ENCODE peak calls at places on chromosomes 11 and 22, in seven cellular contexts. X is esophagus squamous epithelium, I is fibroblast of mammary gland, H is IMR-90, N is psoas muscle, E is endodermal cell, R is GM23338. L is an unnamed sample.

GRCh38 chr22:37133304-37134018 is 16.3 kb downstream of the IL2RB start:
- DNase-seq in H (no peak), R (no peak), E (no peak), X (no peak), I (no peak), N (no peak), L (no peak)

GRCh38 chr11:128630367-128631230 is 43.2 kb upstream of the ETS1 start:
- DNase-seq in H (peak), X (peak), N (peak), E (peak), I (peak), R (peak), L (peak)

GRCh38 chr11:120235024-120235628 is 4.8 kb upstream of the POU2F3 start:
- DNase-seq in X (no peak), R (peak), I (peak), E (peak), N (peak), H (peak), L (peak)

GRCh38 chr11:96035031-96035743 is 111.3 kb upstream of the MTMR2 start:
- DNase-seq in H (no peak), X (no peak), I (no peak), R (no peak), E (no peak), N (no peak), L (no peak)

GRCh38 chr11:1260023-1260501 is 37.2 kb downstream of the MUC5B start:
- DNase-seq in R (peak), H (no peak), I (peak), X (no peak), N (peak), E (peak), L (no peak)

GRCh38 chr11:59117774-59118173 is 10.7 kb downstream of the FAM111B start:
- DNase-seq in H (no peak), E (no peak), I (no peak), X (no peak), N (no peak), R (no peak), L (no peak)

GRCh38 chr11:64339754-64340408 is at the start of gene CCDC88B:
- DNase-seq in R (no peak), H (no peak), X (peak), E (no peak), I (no peak), N (peak), L (no peak)

GRCh38 chr11:22044126-22044525 is 148.8 kb upstream of the ANO5 start:
- DNase-seq in N (no peak), X (no peak), H (no peak), E (no peak), R (no peak), I (no peak), L (no peak)

GRCh38 chr11:36123353-36124220 is 165.6 kb downstream of the COMMD9 start:
- DNase-seq in H (no peak), R (no peak), N (no peak), X (no peak), I (no peak), E (no peak), L (no peak)

GRCh38 chr11:121670792-121671275 is 218.1 kb upstream of the SORL1-AS1 start:
- DNase-seq in X (no peak), E (no peak), N (no peak), I (no peak), R (no peak), H (no peak), L (no peak)

GRCh38 chr11:65791719-65792213 is 4.9 kb downstream of the OVOL1 start:
- DNase-seq in H (no peak), R (no peak), E (no peak), I (no peak), X (no peak), N (no peak), L (no peak)

GRCh38 chr11:20089796-20090653 is 70.2 kb downstream of the DBX1 start:
- DNase-seq in I (no peak), E (peak), H (peak), X (no peak), R (peak), N (no peak), L (peak)

GRCh38 chr11:65637794-65638317 is at the start of gene SIPA1:
- DNase-seq in R (peak), X (no peak), E (peak), N (peak), H (peak), I (peak), L (peak)

GRCh38 chr22:20957118-20957690 is 9.9 kb upstream of the AIFM3 start:
- DNase-seq in R (peak), N (peak), E (peak), H (no peak), X (no peak), I (no peak), L (no peak)

GRCh38 chr11:19365743-19366410 is 125.1 kb upstream of the E2F8 start:
- DNase-seq in N (no peak), X (no peak), R (no peak), I (peak), H (no peak), E (no peak), L (no peak)

GRCh38 chr11:1209371-1210057 is 13.4 kb upstream of the MUC5B start:
- DNase-seq in H (no peak), I (no peak), N (peak), R (no peak), X (no peak), E (peak), L (no peak)

GRCh38 chr11:99739464-99740089 is 718.8 kb downstream of the CNTN5 start:
- DNase-seq in R (peak), I (peak), E (peak), N (no peak), H (peak), X (no peak), L (no peak)

GRCh38 chr11:61007971-61008896 is 36.8 kb downstream of the CD6 start:
- DNase-seq in I (no peak), R (peak), N (no peak), H (no peak), X (no peak), E (peak), L (no peak)

GRCh38 chr22:48622891-48623545 is 1204.7 kb downstream of the BRD1 start:
- DNase-seq in H (no peak), E (no peak), X (no peak), N (no peak), R (no peak), I (no peak), L (no peak)

GRCh38 chr11:99383628-99384300 is 363.0 kb downstream of the CNTN5 start:
- DNase-seq in I (no peak), X (no peak), N (no peak), R (no peak), E (no peak), H (no peak), L (no peak)

GRCh38 chr22:49212002-49212401 is 615.7 kb downstream of the BRD1 start:
- DNase-seq in I (no peak), H (no peak), E (peak), R (no peak), X (no peak), N (no peak), L (no peak)

GRCh38 chr22:46878549-46878948 is 116.1 kb downstream of the TBC1D22A start:
- DNase-seq in N (no peak), H (no peak), R (peak), E (no peak), X (no peak), I (peak), L (no peak)

GRCh38 chr11:15589070-15589626 is 474.4 kb downstream of the INSC start:
- DNase-seq in N (no peak), I (no peak), E (no peak), H (no peak), R (peak), X (no peak), L (no peak)

GRCh38 chr22:46761539-46762237 is 762 bp upstream of the TBC1D22A start:
- DNase-seq in H (peak), N (no peak), I (no peak), X (no peak), E (no peak), R (peak), L (no peak)

GRCh38 chr11:130945945-130946344 is 29.7 kb upstream of the SNX19 start:
- DNase-seq in E (no peak), R (no peak), N (peak), H (peak), X (no peak), I (peak), L (peak)

GRCh38 chr22:46737976-46738641 is at the start of gene CERK:
- DNase-seq in H (peak), I (peak), E (peak), N (peak), X (no peak), R (peak), L (peak)

GRCh38 chr11:110566577-110566976 is 136.8 kb downstream of the FDX1 start:
- DNase-seq in X (no peak), R (no peak), N (no peak), H (no peak), I (no peak), E (no peak), L (no peak)

GRCh38 chr11:15793032-15793996 is 563.0 kb downstream of the SOX6 start:
- DNase-seq in X (no peak), R (no peak), N (no peak), H (peak), I (peak), E (no peak), L (peak)

GRCh38 chr11:65539401-65540289 is 14.8 kb downstream of the SCYL1 start:
- DNase-seq in X (no peak), N (no peak), R (peak), H (no peak), E (peak), I (no peak), L (no peak)

GRCh38 chr11:111652184-111652583 is 49.9 kb downstream of the SIK2 start:
- DNase-seq in I (no peak), R (no peak), N (no peak), X (no peak), E (no peak), H (no peak), L (peak)

GRCh38 chr11:111441443-111441842 is 62.4 kb upstream of the POU2AF1 start:
- DNase-seq in I (peak), E (no peak), R (no peak), N (no peak), H (peak), X (no peak), L (peak)

DNA sequence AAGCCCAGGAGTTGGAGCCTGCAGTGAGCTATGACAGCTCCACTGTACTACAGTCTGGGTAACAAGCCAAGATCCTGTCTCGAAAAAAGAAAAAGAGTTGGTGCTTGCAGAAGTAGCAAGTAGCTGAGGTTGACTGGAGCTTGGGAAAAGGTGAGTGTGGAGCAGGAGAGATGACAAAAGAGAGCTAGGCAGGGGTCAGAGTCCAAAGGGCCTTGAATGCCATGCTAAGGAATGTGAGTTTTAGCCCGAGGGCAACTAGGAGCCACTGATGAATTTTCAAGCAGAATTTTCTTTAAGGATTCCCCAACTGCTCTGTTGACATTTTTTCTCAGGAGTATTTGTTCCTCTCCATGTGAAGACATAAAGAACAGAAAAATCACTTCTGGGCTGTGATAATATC is 3.1 kb downstream of the AP1B1 start:
- DNase-seq in X (no peak), I (no peak), R (peak), N (no peak), E (no peak), H (no peak), L (no peak)
- H3K4me3 ChIP-seq in X (no peak), I (no peak), R (no peak), N (no peak), E (no peak), H (no peak), L (no peak)

GRCh38 chr11:4697583-4697982 is at the start of gene OR51E2:
- DNase-seq in R (peak), X (no peak), H (peak), I (no peak), N (no peak), E (peak), L (peak)

GRCh38 chr11:4704054-4704789 is at the start of gene MMP26:
- DNase-seq in X (no peak), I (no peak), N (no peak), H (no peak), E (peak), R (peak), L (no peak)

GRCh38 chr11:4704790-4705334 is 278 bp downstream of the MMP26 start:
- DNase-seq in R (no peak), E (peak), H (no peak), I (no peak), N (no peak), X (no peak), L (no peak)

GRCh38 chr11:4699697-4700435 is 2.2 kb upstream of the OR51E2 start:
- DNase-seq in X (no peak), N (no peak), E (no peak), I (no peak), H (no peak), R (no peak), L (no peak)

DNA sequence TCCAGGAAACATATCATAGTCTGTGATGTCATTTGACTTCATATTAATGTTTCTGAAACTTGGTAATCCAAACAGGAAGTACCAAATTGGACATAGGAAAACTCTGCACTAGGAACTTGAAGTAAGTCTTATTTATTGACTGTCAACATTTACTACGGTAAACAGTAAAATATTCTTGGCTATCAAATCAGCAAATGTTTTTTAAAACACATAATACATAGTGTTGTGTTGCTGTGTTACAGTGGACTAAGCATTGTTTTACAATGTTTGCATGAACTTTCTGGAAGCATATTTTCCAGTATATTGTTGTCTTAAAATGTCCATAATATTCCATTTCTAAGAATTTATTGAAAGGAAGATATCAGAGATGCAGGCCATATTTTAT is 2.8 kb upstream of the OR51E2 start:
- DNase-seq in R (no peak), N (no peak), E (no peak), I (no peak), X (no peak), H (no peak), L (no peak)
- TF ChIP-seq CTCF in R (no peak), N (no peak), E (no peak), I (no peak), X (no peak), H (no peak), L (no peak)

GRCh38 chr11:122984186-122985011 is 2.8 kb upstream of the BSX start:
- DNase-seq in H (no peak), R (peak), N (no peak), E (peak), X (no peak), I (no peak), L (peak)
- H3K4me3 ChIP-seq in H (peak), R (peak), N (peak), E (peak), X (peak), I (peak), L (peak)

DNA sequence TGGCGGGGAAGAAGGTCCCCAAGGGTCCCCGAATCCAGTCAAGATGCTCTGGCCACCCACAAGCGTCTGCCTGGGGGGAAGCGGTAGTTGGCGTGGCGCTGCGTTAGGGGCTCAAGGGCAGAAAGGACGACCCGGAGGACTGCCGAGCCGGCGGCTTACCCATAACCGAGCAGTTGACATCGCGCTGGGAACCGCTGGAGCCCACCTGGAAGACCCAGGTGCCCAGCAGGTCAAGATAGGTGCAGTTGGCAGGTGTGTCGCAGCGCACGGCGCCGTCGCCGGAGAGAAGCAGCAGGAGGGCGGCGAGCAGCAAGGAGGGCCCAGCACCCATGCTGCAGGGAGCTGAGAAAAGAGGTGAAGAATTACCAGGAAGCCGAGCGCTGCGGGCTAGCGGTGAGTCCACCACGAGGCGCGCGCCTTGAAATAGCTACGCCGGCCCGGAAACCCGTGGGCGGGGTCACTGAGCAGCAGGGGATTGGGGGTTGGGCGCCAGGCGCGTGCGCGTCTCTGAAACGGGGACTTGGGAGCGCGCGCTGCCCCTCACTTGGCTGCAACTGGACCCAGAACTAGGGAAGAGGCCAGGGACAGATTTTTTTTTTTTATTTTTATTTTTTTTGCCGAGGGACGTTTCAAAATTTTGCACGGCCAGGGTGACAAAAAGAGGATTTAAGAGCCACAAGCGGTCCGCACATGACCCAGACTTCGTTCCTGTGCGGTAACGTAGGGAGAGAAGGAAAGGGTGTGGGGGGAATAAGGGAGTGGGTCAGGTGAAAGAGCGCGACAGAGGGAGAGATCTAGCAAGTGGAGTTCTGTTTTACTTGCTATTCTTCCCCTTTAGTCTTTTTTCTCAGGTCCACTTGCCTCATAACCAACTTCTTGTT is at the start of gene CTSC:
- DNase-seq in I (peak), N (peak), R (peak), E (peak), X (peak), H (peak), L (peak)
- TF ChIP-seq CTCF in I (no peak), N (no peak), R (no peak), E (no peak), X (no peak), H (peak), L (no peak)

DNA sequence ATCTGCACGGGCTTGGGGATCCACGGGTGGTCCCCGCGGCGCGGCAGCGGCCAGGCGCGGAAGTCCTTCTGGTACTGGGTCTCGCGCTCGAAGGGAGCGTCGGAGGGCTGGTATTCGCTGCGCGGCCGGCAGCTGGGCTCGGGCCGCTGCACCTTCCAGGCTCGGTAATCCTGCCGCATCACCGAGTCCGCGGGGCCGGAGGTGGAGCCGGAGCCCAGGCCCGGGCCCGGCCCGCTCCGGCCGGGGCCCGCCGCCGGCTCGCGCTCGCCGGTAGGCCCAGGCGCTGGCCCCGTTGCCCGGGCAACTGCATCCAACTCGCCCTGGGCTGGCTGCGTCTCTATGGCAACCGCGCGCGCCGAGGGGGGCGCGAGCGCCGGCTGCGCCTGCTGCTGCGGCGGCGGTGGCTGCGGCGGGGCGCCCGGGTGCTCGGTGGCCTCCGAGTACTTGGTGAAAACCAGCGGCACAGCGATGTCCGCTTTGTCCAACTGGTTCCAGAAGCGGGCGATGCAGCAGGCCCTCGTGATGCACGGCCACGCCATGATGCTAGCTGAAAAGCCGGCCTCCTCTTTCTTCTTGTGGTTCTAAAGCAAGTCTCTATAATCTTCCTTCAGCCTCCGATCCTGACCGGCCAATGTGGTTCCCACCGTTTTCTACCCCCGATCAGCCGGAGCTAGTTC is 869 bp downstream of the MAP6 start:
- DNase-seq in X (no peak), E (peak), R (peak), H (peak), N (peak), I (peak), L (peak)
- H3K4me3 ChIP-seq in X (peak), E (peak), R (peak), H (peak), N (peak), I (peak), L (peak)

DNA sequence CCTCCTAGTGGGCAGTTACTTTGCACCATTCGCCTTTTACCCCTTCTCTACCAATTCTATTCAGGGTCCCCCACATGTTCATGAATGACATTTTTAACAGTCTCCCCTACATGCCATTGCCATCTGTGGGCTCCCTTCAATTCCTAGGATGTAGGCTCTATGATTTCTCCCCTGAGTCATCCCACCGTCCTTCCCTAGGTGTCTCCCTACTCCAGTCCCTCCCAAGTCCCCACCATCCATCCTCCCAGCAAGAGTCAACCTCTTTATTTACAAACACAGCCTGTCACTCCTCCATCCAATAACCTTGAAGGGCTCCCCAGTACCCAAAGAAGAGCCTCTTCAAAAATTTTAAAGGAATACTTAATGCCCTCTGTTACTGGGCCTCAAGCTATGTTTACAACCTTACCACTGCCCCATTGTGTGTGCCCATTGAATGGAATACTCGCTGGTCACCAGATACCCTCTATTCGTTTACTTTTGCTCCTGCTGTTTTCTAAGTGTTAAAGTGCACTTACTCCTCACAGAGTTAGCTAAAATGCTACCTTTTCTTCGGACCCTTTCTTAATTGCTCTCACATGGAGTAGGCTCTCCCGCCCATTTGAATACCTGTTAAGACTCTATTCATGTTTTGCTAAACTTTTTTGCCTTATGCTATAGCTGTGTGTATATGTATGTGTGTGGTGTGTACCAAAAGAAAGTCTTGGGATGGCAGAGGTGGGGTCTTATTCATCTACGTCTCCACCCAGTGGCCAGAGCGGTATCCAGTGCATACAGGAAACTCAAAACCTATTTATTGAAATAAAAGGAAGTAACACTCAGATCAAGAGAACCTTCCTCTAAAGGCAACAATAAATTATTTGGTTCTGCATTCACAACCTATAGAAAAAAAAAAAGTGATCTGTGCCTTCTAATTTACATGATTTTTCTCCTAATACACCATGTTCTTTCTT is 235.8 kb upstream of the CCDC90B start:
- DNase-seq in N (no peak), I (peak), H (peak), R (peak), X (no peak), E (peak), L (peak)
- TF ChIP-seq CTCF in N (no peak), I (peak), H (peak), R (peak), X (no peak), E (peak), L (peak)

GRCh38 chr22:19761500-19762314 is 1.1 kb downstream of the TBX1 start:
- DNase-seq in R (peak), N (no peak), I (peak), X (no peak), H (no peak), E (peak), L (peak)
- H3K4me3 ChIP-seq in R (peak), N (peak), I (peak), X (no peak), H (no peak), E (no peak), L (peak)

GRCh38 chr22:27110985-27111451 is 453.6 kb downstream of the MIAT start:
- DNase-seq in X (no peak), E (peak), I (no peak), R (peak), H (peak), N (no peak), L (peak)
- TF ChIP-seq CTCF in X (no peak), E (no peak), I (no peak), R (no peak), H (no peak), N (no peak), L (no peak)

L was measured in AG10803.